ENCODE peak calls at places on chromosome 11, in ten cellular contexts. F, O, G, K, Y, L, D, T, V and B are unnamed samples.

GRCh38 chr11:121406291-121406690 is 45.8 kb upstream of the SORL1 start:
- DNase-seq in F (no peak), O (no peak), G (no peak), K (no peak), Y (no peak), L (peak; percentile 8), D (no peak), T (no peak), V (no peak), B (no peak)

GRCh38 chr11:111823629-111824028 is 47.8 kb downstream of the ALG9 start:
- DNase-seq in F (no peak), O (no peak), G (no peak), K (no peak), Y (no peak), L (no peak), D (no peak), T (no peak), V (no peak), B (no peak)

GRCh38 chr11:62482753-62483152 is 63.9 kb downstream of the AHNAK start:
- DNase-seq in F (no peak), O (no peak), G (no peak), K (no peak), Y (no peak), L (no peak), D (no peak), T (no peak), V (no peak), B (no peak)

GRCh38 chr11:29131055-29131454 is 885.8 kb downstream of the KCNA4 start:
- DNase-seq in F (no peak), O (no peak), G (no peak), K (no peak), Y (no peak), L (no peak), D (no peak), T (no peak), V (no peak), B (no peak)

GRCh38 chr11:27296406-27296994 is 66.5 kb downstream of the CCDC34 start:
- DNase-seq in F (peak; percentile 19), O (peak; percentile 71), G (peak; percentile 64), K (no peak), Y (peak; percentile 55), L (no peak), D (peak; percentile 77), T (no peak), V (peak; percentile 76), B (peak; percentile 22)

GRCh38 chr11:12099132-12099873 is 11.1 kb upstream of the MICAL2 start:
- DNase-seq in F (no peak), O (peak; percentile 16), G (no peak), K (no peak), Y (no peak), L (no peak), D (no peak), T (no peak), V (peak; percentile 50), B (no peak)

GRCh38 chr11:117166491-117166890 is 12.1 kb upstream of the SIDT2 start:
- DNase-seq in F (no peak), O (peak; percentile 68), G (no peak), K (no peak), Y (no peak), L (no peak), D (peak; percentile 51), T (no peak), V (no peak), B (no peak)

GRCh38 chr11:74702383-74703007 is 28.7 kb downstream of the CHRDL2 start:
- DNase-seq in F (peak; percentile 66), O (peak; percentile 83), G (peak; percentile 69), K (peak; percentile 34), Y (peak; percentile 74), L (peak; percentile 66), D (peak; percentile 75), T (peak; percentile 56), V (peak; percentile 74), B (peak; percentile 8)

GRCh38 chr11:57638005-57638760 is 11.5 kb downstream of the YPEL4 start:
- DNase-seq in F (no peak), O (peak; percentile 94), G (peak; percentile 96), K (no peak), Y (peak; percentile 90), L (no peak), D (peak; percentile 92), T (peak; percentile 86), V (peak; percentile 84), B (no peak)

GRCh38 chr11:134800826-134801225 is 388.8 kb upstream of the B3GAT1 start:
- DNase-seq in F (no peak), O (no peak), G (no peak), K (no peak), Y (no peak), L (no peak), D (no peak), T (no peak), V (no peak), B (no peak)

GRCh38 chr11:103274025-103274424 is 164.8 kb downstream of the DYNC2H1 start:
- DNase-seq in F (no peak), O (no peak), G (no peak), K (no peak), Y (no peak), L (no peak), D (no peak), T (no peak), V (no peak), B (no peak)

GRCh38 chr11:1017269-1018005 is 19.1 kb downstream of the MUC6 start:
- DNase-seq in F (peak; percentile 23), O (no peak), G (no peak), K (no peak), Y (no peak), L (no peak), D (no peak), T (no peak), V (no peak), B (no peak)

GRCh38 chr11:124072147-124072546 is 31.0 kb upstream of the OR10G7 start:
- DNase-seq in F (no peak), O (no peak), G (no peak), K (no peak), Y (no peak), L (no peak), D (no peak), T (no peak), V (no peak), B (no peak)

GRCh38 chr11:124068711-124069110 is 27.6 kb upstream of the OR10G7 start:
- DNase-seq in F (no peak), O (no peak), G (no peak), K (no peak), Y (no peak), L (no peak), D (no peak), T (no peak), V (no peak), B (no peak)

GRCh38 chr11:124071622-124071948 is 30.5 kb upstream of the OR10G7 start:
- DNase-seq in F (no peak), O (no peak), G (no peak), K (no peak), Y (no peak), L (no peak), D (no peak), T (no peak), V (no peak), B (no peak)

GRCh38 chr11:124070906-124071621 is 29.9 kb upstream of the OR10G7 start:
- DNase-seq in F (peak; percentile 53), O (peak; percentile 83), G (peak; percentile 75), K (peak; percentile 23), Y (peak; percentile 80), L (peak; percentile 70), D (peak; percentile 66), T (peak; percentile 71), V (peak; percentile 82), B (peak; percentile 76)

DNA sequence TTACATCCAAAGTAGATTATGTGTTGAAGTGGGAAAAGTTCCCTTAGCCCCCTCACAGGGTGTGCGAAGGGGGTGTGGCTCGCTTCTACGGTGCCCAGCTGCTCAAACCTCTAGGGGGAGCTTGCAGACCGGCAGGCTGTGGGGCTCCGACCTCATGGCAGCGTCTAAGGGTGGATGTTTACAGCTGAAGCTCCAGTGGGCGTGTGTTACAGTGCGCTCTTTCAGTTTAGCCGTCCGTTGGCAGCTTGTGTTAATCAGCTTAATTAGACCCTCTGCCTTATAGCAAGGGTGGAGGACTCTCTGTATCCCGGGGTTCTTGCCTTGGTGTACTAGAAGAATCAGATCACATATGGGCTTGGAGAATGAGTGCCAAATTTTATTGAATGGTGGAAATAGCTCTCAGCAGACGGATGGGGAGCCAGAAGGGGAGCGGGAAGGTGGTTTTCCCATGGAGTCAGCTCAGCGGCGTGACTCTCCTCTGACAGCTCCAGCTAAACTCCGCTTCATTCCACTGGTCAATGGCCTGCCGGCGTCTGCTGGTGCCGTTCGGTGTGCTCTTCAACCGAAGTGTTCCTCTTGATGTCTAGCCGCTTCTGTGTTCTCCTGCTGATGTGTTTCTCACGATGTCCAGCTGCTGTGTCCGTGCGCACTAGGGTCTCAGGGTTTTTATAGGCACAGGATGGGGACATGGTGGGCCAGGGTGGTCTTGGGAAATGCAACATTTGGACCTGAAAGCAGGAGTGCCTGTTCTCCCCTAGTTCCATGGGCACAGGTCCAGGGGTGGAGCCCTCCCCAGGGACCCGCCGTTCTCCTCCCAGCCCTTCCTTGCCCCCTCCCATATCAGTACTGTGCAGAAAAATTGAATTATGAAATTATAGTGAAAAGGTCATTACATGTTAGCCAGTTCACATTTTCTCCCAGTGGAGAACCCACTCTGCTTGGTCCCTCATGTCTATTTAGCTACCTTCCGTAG is 28.6 kb upstream of the OR10G7 start:
- DNase-seq in F (no peak), O (peak; percentile 72), G (peak; percentile 61), K (no peak), Y (peak; percentile 73), L (peak; percentile 59), D (peak; percentile 78), T (no peak), V (peak; percentile 64), B (peak; percentile 43)
- H3K4me3 ChIP-seq in F (no peak overlapping the region), O (peak overlapping the region; percentile 44), G (no peak overlapping the region), K (no peak overlapping the region), Y (no peak overlapping the region), L (no peak overlapping the region), D (peak overlapping the region; percentile 73), T (peak overlapping the region; percentile 50), V (peak overlapping the region; percentile 42), B (peak overlapping the region; percentile 5)

GRCh38 chr11:65478411-65479183 is 20.2 kb upstream of the MALAT1 start:
- DNase-seq in F (no peak), O (peak; percentile 67), G (no peak), K (no peak), Y (no peak), L (peak; percentile 63), D (peak; percentile 84), T (no peak), V (peak; percentile 71), B (no peak)
- H3K4me3 ChIP-seq in F (peak overlapping the region; percentile 87), O (peak overlapping the region; percentile 22), G (no peak overlapping the region), K (no peak overlapping the region), Y (no peak overlapping the region), L (peak overlapping the region; percentile 60), D (peak overlapping the region; percentile 44), T (peak overlapping the region; percentile 86), V (peak overlapping the region; percentile 49), B (no peak overlapping the region)

GRCh38 chr11:123745764-123746451 is 4.4 kb upstream of the ZNF202 start:
- DNase-seq in F (no peak), O (no peak), G (no peak), K (no peak), Y (no peak), L (no peak), D (no peak), T (no peak), V (no peak), B (no peak)
- H3K4me3 ChIP-seq in F (no peak overlapping the region), O (no peak overlapping the region), G (no peak overlapping the region), K (no peak overlapping the region), Y (no peak overlapping the region), L (no peak overlapping the region), D (no peak overlapping the region), T (no peak overlapping the region), V (no peak overlapping the region), B (no peak overlapping the region)

DNA sequence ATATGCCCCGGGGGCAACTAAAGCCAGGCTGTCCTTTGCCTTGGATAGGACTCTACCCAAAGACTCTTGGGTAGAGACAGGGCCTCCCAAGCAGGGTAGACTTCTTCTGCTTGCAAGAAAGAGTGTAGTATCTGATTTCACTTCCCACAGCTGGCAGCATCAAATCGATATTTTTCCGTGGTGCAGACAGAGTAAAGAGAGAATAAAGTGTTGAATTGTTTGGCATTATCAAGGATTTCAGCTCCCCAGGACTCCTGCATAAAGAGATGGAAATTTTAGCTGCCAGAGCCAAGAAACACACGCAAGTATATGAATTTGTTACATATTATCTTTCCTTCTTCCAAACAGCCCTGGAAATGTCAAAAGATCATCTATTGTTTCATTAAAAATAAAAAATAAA is 136.8 kb downstream of the PKNOX2 start:
- DNase-seq in F (no peak), O (no peak), G (no peak), K (no peak), Y (no peak), L (no peak), D (no peak), T (no peak), V (no peak), B (no peak)
- H3K4me3 ChIP-seq in F (no peak overlapping the region), O (no peak overlapping the region), G (no peak overlapping the region), K (no peak overlapping the region), Y (no peak overlapping the region), L (no peak overlapping the region), D (no peak overlapping the region), T (no peak overlapping the region), V (no peak overlapping the region), B (no peak overlapping the region)